ENCODE peak calls at places on chromosomes 12 and 14, in six cellular contexts. B is AG09309, X is HuH-7.5, A is amniotic stem cell, I is skeletal muscle cell, Q is BJ. Y is an unnamed sample.

GRCh38 chr12:131041216-131041967 is 87.7 kb downstream of the ADGRD1 start:
- DNase-seq in B (no peak), X (no peak), A (no peak), I (no peak), Q (no peak), Y (no peak)

GRCh38 chr12:52203126-52203921 is 11.5 kb upstream of the KRT80 start:
- DNase-seq in B (no peak), X (no peak), A (no peak), I (no peak), Q (peak; percentile 65), Y (no peak)

GRCh38 chr14:103499709-103500108 is 22.9 kb downstream of the CKB start:
- DNase-seq in B (no peak), X (no peak), A (no peak), I (no peak), Q (no peak), Y (no peak)

GRCh38 chr14:105207460-105207901 is 26.4 kb upstream of the NUDT14 start:
- DNase-seq in B (no peak), X (peak; percentile 60), A (no peak), I (no peak), Q (no peak), Y (no peak)

GRCh38 chr14:63076476-63076875 is 31.2 kb upstream of the KCNH5 start:
- DNase-seq in B (no peak), X (no peak), A (no peak), I (no peak), Q (no peak), Y (no peak)

GRCh38 chr12:2691001-2691339 is 103.8 kb upstream of the FKBP4 start:
- DNase-seq in B (no peak), X (no peak), A (no peak), I (no peak), Q (no peak), Y (no peak)

GRCh38 chr12:19963972-19964371 is 404.4 kb upstream of the PDE3A start:
- DNase-seq in B (no peak), X (no peak), A (no peak), I (no peak), Q (no peak), Y (no peak)

GRCh38 chr12:124747426-124748161 is 116.1 kb downstream of the SCARB1 start:
- DNase-seq in B (peak; percentile 93), X (no peak), A (no peak), I (peak; percentile 90), Q (peak; percentile 92), Y (no peak)

GRCh38 chr14:68931474-68932051 is 47.5 kb downstream of the ACTN1 start:
- DNase-seq in B (no peak), X (no peak), A (no peak), I (no peak), Q (no peak), Y (no peak)

GRCh38 chr14:96130391-96130790 is 74.2 kb upstream of the BDKRB2 start:
- DNase-seq in B (no peak), X (no peak), A (no peak), I (no peak), Q (no peak), Y (no peak)

GRCh38 chr14:93538411-93538810 is 107.7 kb downstream of the UNC79 start:
- DNase-seq in B (no peak), X (no peak), A (no peak), I (no peak), Q (no peak), Y (no peak)

GRCh38 chr12:24069532-24070395 is 120.3 kb upstream of the SOX5 start:
- DNase-seq in B (no peak), X (peak; percentile 61), A (no peak), I (no peak), Q (no peak), Y (no peak)

GRCh38 chr14:53047302-53047701 is 96.5 kb upstream of the FERMT2 start:
- DNase-seq in B (no peak), X (no peak), A (no peak), I (peak; percentile 41), Q (no peak), Y (no peak)

Y was measured in C1 segment of cervical spinal cord.